ENCODE peak calls at places on chromosomes 6 and 20, in six cellular contexts. S is ovary; F is bronchial epithelial cell; J is RWPE2; M is HCT116; P is CD4-positive, alpha-beta T cell. C is an unnamed sample.
A peak's percentile ranks its signal among the peaks of the same experiment; 100 is the strongest.

GRCh38 chr6:30061766-30062458 is 847 bp downstream of the POLR1H start:
- DNase-seq in S (no peak), F (peak; percentile 38), J (no peak), M (no peak), P (no peak), C (no peak)

GRCh38 chr20:57386762-57387161 is 4.4 kb upstream of the RBM38 start:
- DNase-seq in S (peak; percentile 5), F (no peak), J (peak; percentile 69), M (no peak), P (no peak), C (no peak)

GRCh38 chr20:22382742-22383141 is 201.6 kb downstream of the FOXA2 start:
- DNase-seq in S (no peak), F (peak; percentile 99), J (peak; percentile 73), M (no peak), P (no peak), C (no peak)

GRCh38 chr6:136371951-136372350 is 82.3 kb upstream of the BCLAF1 start:
- DNase-seq in S (no peak), F (no peak), J (no peak), M (no peak), P (no peak), C (no peak)

GRCh38 chr20:53513489-53514298 is 79.9 kb downstream of the ZNF217 start:
- DNase-seq in S (no peak), F (no peak), J (peak; percentile 68), M (no peak), P (no peak), C (no peak)

GRCh38 chr6:108564178-108564577 is 3.5 kb downstream of the FOXO3 start:
- DNase-seq in S (no peak), F (peak; percentile 95), J (no peak), M (peak; percentile 76), P (no peak), C (no peak)

GRCh38 chr6:4134841-4135664 is at the start of gene ECI2:
- DNase-seq in S (no peak), F (peak; percentile 45), J (peak; percentile 75), M (no peak), P (peak; percentile 34), C (peak; percentile 59)

GRCh38 chr20:50050214-50050613 is 62.7 kb downstream of the UBE2V1 start:
- DNase-seq in S (no peak), F (no peak), J (no peak), M (no peak), P (no peak), C (no peak)

GRCh38 chr6:165184192-165184979 is 125.0 kb downstream of the C6orf118 start:
- DNase-seq in S (no peak), F (no peak), J (no peak), M (no peak), P (no peak), C (no peak)

GRCh38 chr20:57659789-57660509 is 39.7 kb upstream of the ZBP1 start:
- DNase-seq in S (peak; percentile 5), F (no peak), J (no peak), M (no peak), P (no peak), C (peak; percentile 8)

GRCh38 chr6:142030115-142030619 is 102.6 kb upstream of the GJE1 start:
- DNase-seq in S (no peak), F (no peak), J (no peak), M (no peak), P (no peak), C (no peak)

GRCh38 chr20:58619847-58620431 is 31.1 kb upstream of the STX16 start:
- DNase-seq in S (no peak), F (peak; percentile 49), J (no peak), M (peak; percentile 38), P (no peak), C (no peak)

GRCh38 chr20:19460386-19460785 is 247.9 kb downstream of the SLC24A3 start:
- DNase-seq in S (no peak), F (peak; percentile 7), J (no peak), M (no peak), P (no peak), C (no peak)

GRCh38 chr6:37242429-37243052 is 15.0 kb upstream of the TBC1D22B start:
- DNase-seq in S (peak; percentile 60), F (peak; percentile 98), J (peak; percentile 85), M (peak; percentile 82), P (no peak), C (no peak)

GRCh38 chr6:88870728-88871330 is 92.6 kb downstream of the RNGTT start:
- DNase-seq in S (peak; percentile 10), F (peak; percentile 54), J (no peak), M (peak; percentile 29), P (peak; percentile 13), C (no peak)

GRCh38 chr6:121724576-121724975 is 289.1 kb downstream of the GJA1 start:
- DNase-seq in S (no peak), F (no peak), J (no peak), M (no peak), P (no peak), C (no peak)

GRCh38 chr6:111263837-111264236 is 176.5 kb downstream of the SLC16A10 start:
- DNase-seq in S (no peak), F (peak; percentile 79), J (no peak), M (peak; percentile 37), P (no peak), C (no peak)

GRCh38 chr6:106648651-106649308 is 19.4 kb downstream of the QRSL1 start:
- DNase-seq in S (no peak), F (no peak), J (no peak), M (no peak), P (no peak), C (no peak)

GRCh38 chr20:23132930-23133559 is 46.9 kb upstream of the CD93 start:
- DNase-seq in S (no peak), F (no peak), J (peak; percentile 16), M (no peak), P (no peak), C (no peak)

GRCh38 chr6:150006961-150007464 is 18.3 kb downstream of the RAET1L start:
- DNase-seq in S (no peak), F (no peak), J (no peak), M (no peak), P (no peak), C (no peak)

GRCh38 chr6:163925839-163926238 is 511.3 kb downstream of the QKI start:
- DNase-seq in S (no peak), F (no peak), J (no peak), M (no peak), P (no peak), C (no peak)

GRCh38 chr6:12039540-12040459 is 27.7 kb downstream of the HIVEP1 start:
- DNase-seq in S (no peak), F (no peak), J (no peak), M (no peak), P (no peak), C (no peak)
- TF ChIP-seq CTCF in S (no peak), F (no peak), J (peak; percentile 15), M (no peak), P (no peak), C (no peak)

GRCh38 chr6:69627625-69628024 is 169.2 kb downstream of the LMBRD1 start:
- DNase-seq in S (no peak), F (no peak), J (no peak), M (no peak), P (no peak), C (no peak)

GRCh38 chr6:69630767-69631166 is 166.0 kb downstream of the LMBRD1 start:
- DNase-seq in S (no peak), F (no peak), J (no peak), M (no peak), P (no peak), C (no peak)

GRCh38 chr6:69631552-69632346 is 165.1 kb downstream of the LMBRD1 start:
- DNase-seq in S (no peak), F (no peak), J (no peak), M (no peak), P (no peak), C (no peak)

DNA sequence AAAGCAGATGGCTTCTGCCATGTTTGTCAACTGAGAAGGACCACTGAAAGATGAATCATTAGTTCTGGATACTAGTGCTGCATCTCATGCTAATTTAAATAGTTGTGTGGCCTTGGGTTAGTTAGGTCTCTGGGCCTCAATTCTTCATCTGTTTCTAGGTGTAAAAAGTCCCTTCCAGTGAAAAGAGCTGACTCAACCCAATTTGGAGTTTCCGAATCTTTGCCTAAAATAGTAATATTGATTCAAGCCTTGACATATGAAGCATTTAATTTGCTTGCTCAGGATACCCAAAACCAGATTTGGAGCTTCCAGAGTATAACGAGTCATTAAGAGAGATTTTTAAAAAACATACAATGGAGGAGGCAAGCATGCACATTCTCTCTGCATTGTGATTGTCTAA is 163.9 kb downstream of the LMBRD1 start:
- DNase-seq in S (no peak), F (no peak), J (no peak), M (no peak), P (no peak), C (no peak)
- TF ChIP-seq CTCF in S (no peak), F (no peak), J (no peak), M (no peak), P (no peak), C (no peak)

DNA sequence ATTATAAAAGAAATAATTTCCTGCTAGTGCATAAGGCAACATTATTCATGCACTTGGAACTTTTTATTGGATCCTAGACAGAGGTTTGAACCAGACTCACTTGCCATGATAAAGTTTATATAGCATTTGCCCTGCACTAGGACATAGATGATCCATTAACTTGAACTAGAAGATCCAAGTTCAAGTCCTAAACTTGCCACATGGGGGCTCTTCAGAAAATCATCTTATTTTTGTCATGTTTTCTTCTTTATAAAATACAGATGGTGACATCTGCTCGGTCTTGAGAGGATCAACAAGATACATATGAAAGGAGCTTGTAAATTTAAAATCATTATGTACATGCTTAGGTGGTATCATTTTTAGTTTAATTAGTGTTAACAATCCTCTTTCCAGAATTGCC is 94.5 kb downstream of the SIM1 start:
- DNase-seq in S (no peak), F (no peak), J (no peak), M (no peak), P (no peak), C (no peak)
- TF ChIP-seq CTCF in S (no peak), F (no peak), J (peak; percentile 28), M (peak; percentile 45), P (no peak), C (no peak)

GRCh38 chr20:41848180-41848579 is 230.0 kb upstream of the CHD6 start:
- DNase-seq in S (no peak), F (no peak), J (no peak), M (no peak), P (no peak), C (no peak)
- TF ChIP-seq CTCF in S (no peak), F (no peak), J (peak; percentile 27), M (peak; percentile 22), P (no peak), C (no peak)

DNA sequence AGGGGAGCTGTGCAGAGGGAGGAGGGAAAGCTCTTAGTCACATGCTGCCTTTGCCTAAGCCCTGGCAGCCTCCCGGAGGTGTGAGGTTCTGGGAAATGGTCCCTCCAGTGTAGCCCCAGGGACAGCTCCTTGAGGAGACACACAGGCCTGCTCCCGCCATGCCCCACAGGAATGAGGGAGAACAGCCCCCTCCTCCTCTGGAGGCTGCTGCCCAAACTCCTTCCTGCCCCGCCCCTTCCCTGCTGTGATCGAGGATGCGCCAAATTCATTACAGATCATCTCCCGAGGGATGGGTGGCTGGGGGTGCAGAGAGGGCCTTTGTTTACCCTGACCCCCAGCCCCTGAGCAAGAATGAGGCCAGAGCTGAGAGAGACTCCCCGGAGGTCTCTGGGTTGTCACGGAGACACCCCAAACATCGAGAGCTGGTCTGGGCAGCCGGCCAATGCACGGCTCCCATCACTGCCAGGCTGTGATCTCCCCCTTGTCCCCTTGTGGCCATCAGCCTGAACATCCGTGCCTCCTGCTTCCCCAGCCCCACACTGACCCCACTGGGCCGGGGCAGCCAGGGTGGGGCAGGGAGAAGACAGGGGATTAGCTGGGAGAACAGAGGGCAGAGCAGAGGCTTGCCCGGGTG is 8.4 kb downstream of the CYP21A2 start:
- DNase-seq in S (peak; percentile 67), F (no peak), J (peak; percentile 52), M (no peak), P (no peak), C (no peak)
- TF ChIP-seq CTCF in S (no peak), F (no peak), J (no peak), M (no peak), P (no peak), C (no peak)

C was measured in natural killer cell.